ENCODE peak calls at places on chromosomes 1 and 21, in four cellular contexts. J is MM.1S, B is neural progenitor cell, S is IMR-90. I is an unnamed sample.

GRCh38 chr21:34037446-34037845 is 35.9 kb upstream of the MRPS6 start:
- DNase-seq in J (no peak), B (no peak), S (peak), I (no peak)

GRCh38 chr1:14516974-14517812 is 81.3 kb upstream of the KAZN start:
- DNase-seq in J (no peak), B (no peak), S (peak), I (no peak)

GRCh38 chr1:212648431-212648830 is 39.9 kb downstream of the ATF3 start:
- DNase-seq in B (no peak), J (no peak), S (peak), I (no peak)

GRCh38 chr1:233998926-233999325 is 94.5 kb downstream of the SLC35F3 start:
- DNase-seq in S (no peak), B (peak), J (no peak), I (no peak)

GRCh38 chr1:80498673-80499072 is 1302.1 kb upstream of the ADGRL2 start:
- DNase-seq in B (no peak), S (no peak), J (no peak), I (no peak)

GRCh38 chr1:53369761-53370160 is 41.9 kb upstream of the LRP8 start:
- DNase-seq in J (no peak), S (no peak), B (no peak), I (peak)

GRCh38 chr1:83682132-83682531 is 316.8 kb downstream of the TTLL7 start:
- DNase-seq in J (no peak), S (no peak), B (no peak), I (no peak)

GRCh38 chr1:201361652-201362504 is 15.6 kb downstream of the TNNT2 start:
- DNase-seq in B (peak), S (peak), J (peak), I (peak)

GRCh38 chr1:110390096-110390495 is 730 bp downstream of the SLC16A4 start:
- DNase-seq in B (peak), S (peak), J (no peak), I (peak)

GRCh38 chr1:117654485-117655219 is 48.8 kb downstream of the TENT5C start:
- DNase-seq in J (peak), B (no peak), S (no peak), I (no peak)

GRCh38 chr1:226986496-226987178 is 46.5 kb downstream of the COQ8A start:
- DNase-seq in B (no peak), J (no peak), S (no peak), I (peak)

GRCh38 chr1:89607888-89608626 is 24.9 kb upstream of the LRRC8C start:
- DNase-seq in J (no peak), B (no peak), S (peak), I (no peak)

GRCh38 chr1:38690790-38691189 is 168.8 kb downstream of the RRAGC start:
- DNase-seq in B (no peak), S (peak), J (no peak), I (no peak)

GRCh38 chr1:38818706-38819439 is 40.7 kb downstream of the RRAGC start:
- DNase-seq in J (no peak), S (no peak), B (no peak), I (no peak)

GRCh38 chr1:167819849-167820683 is 93.9 kb downstream of the ADCY10 start:
- DNase-seq in B (peak), S (peak), J (peak), I (peak)

GRCh38 chr1:184297244-184297750 is 89.5 kb upstream of the C1orf21 start:
- DNase-seq in B (no peak), J (no peak), S (no peak), I (no peak)

GRCh38 chr1:228089520-228090380 is 7.2 kb downstream of the ARF1 start:
- DNase-seq in J (no peak), S (no peak), B (no peak), I (peak)

GRCh38 chr1:209672705-209673630 is 2.2 kb upstream of the G0S2 start:
- DNase-seq in S (no peak), B (no peak), J (peak), I (no peak)

GRCh38 chr1:16973215-16973614 is 7.2 kb downstream of the MFAP2 start:
- DNase-seq in J (no peak), B (no peak), S (no peak), I (no peak)

GRCh38 chr1:203273206-203273868 is 32.0 kb upstream of the BTG2 start:
- DNase-seq in B (peak), S (peak), J (peak), I (peak)

GRCh38 chr21:39176312-39176711 is 6.9 kb downstream of the PSMG1 start:
- DNase-seq in B (no peak), J (no peak), S (peak), I (no peak)

GRCh38 chr1:108007070-108007469 is 42.1 kb upstream of the VAV3 start:
- DNase-seq in S (no peak), J (no peak), B (no peak), I (no peak)

GRCh38 chr1:152836881-152837280 is 5.8 kb upstream of the LCE6A start:
- DNase-seq in S (no peak), J (no peak), B (no peak), I (no peak)

GRCh38 chr21:38236232-38236631 is 20.6 kb upstream of the KCNJ15 start:
- DNase-seq in B (no peak), S (no peak), J (peak), I (no peak)

GRCh38 chr1:202505356-202505755 is 156.9 kb downstream of the PPP1R12B start:
- DNase-seq in B (peak), J (no peak), S (peak), I (no peak)

GRCh38 chr21:42439284-42440186 is 35.8 kb downstream of the UBASH3A start:
- DNase-seq in J (no peak), B (no peak), S (no peak), I (peak)

GRCh38 chr1:63624911-63625310 is 31.7 kb downstream of the PGM1 start:
- DNase-seq in B (no peak), S (no peak), J (no peak), I (no peak)

GRCh38 chr1:204335085-204335484 is 24.6 kb downstream of the PLEKHA6 start:
- DNase-seq in B (no peak), S (no peak), J (no peak), I (no peak)

GRCh38 chr1:109299087-109299983 is 7.5 kb downstream of the MYBPHL start:
- DNase-seq in S (peak), J (no peak), B (no peak), I (no peak)

GRCh38 chr1:33255347-33256311 is 663 bp upstream of the ZNF362 start:
- DNase-seq in J (peak), S (peak), B (peak), I (peak)

GRCh38 chr1:46315669-46316403 is 12.3 kb downstream of the UQCRH start:
- DNase-seq in J (no peak), B (no peak), S (peak), I (no peak)

GRCh38 chr1:16677552-16678423 is 11.0 kb upstream of the RNU1-3 start:
- DNase-seq in S (peak), B (peak), J (peak), I (peak)

GRCh38 chr1:212483154-212483505 is 50.4 kb downstream of the NENF start:
- DNase-seq in J (no peak), S (no peak), B (no peak), I (no peak)

GRCh38 chr1:234926574-234927311 is 201.9 kb downstream of the TOMM20 start:
- DNase-seq in S (no peak), B (no peak), J (peak), I (no peak)

GRCh38 chr1:103162360-103162759 is 54.0 kb upstream of the COL11A1 start:
- DNase-seq in B (no peak), S (no peak), J (no peak), I (no peak)

GRCh38 chr1:184905601-184906322 is 68.5 kb downstream of the NIBAN1 start:
- DNase-seq in B (no peak), J (no peak), S (no peak), I (no peak)

GRCh38 chr1:67648582-67649326 is 36.2 kb upstream of the GADD45A start:
- DNase-seq in S (no peak), J (no peak), B (no peak), I (no peak)

GRCh38 chr1:35845766-35846165 is 37.2 kb upstream of the AGO1 start:
- DNase-seq in B (no peak), S (peak), J (no peak), I (no peak)

GRCh38 chr1:29341936-29342335 is 105.6 kb downstream of the PTPRU start:
- DNase-seq in J (no peak), B (no peak), S (no peak), I (no peak)

GRCh38 chr1:27003745-27004470 is 8.7 kb downstream of the TENT5B start:
- DNase-seq in S (no peak), B (no peak), J (no peak), I (no peak)
- H3K9ac ChIP-seq in S (no peak), B (no peak), J (no peak), I (peak)

DNA sequence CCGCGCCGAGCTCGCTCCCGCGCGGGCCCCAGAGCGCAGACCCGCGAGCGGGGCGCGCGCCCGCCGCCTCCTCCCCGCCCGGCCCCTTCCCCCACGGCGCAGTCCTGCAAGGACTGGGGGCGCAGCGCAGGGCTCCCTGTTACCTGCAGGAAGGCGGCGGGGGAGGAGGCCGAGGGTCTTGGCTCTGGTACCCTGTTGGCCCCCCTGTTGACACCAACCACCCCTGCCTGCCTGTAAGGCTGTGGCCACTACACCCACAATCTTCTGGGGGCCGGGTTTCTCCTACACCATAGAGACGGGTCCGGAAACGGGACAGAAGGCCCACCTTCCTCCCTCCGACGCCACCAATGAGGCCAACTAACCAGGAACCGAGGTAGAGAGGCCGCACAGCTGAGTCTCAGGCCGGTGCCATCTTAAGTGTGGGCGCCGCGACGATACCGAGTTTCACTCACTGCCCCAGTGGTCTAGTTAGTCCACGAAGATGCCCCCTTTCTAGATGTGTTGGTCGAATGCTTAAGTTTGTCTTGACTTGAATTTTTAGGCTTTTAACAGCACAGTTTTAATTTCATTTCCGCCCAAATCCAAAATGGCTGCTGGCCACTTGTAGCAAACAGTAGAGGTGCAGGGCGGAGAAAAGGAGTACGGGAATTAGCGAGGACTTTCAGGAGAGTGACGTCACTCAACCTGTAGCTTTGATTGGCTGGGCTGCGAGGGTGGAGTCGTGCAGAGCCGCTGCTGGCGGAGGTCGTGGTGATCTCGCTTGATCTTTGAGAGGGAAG is at the start of gene SCYL3:
- DNase-seq in B (peak), S (peak), J (peak), I (peak)
- H3K27ac ChIP-seq in B (peak), S (peak), J (peak), I (peak)

DNA sequence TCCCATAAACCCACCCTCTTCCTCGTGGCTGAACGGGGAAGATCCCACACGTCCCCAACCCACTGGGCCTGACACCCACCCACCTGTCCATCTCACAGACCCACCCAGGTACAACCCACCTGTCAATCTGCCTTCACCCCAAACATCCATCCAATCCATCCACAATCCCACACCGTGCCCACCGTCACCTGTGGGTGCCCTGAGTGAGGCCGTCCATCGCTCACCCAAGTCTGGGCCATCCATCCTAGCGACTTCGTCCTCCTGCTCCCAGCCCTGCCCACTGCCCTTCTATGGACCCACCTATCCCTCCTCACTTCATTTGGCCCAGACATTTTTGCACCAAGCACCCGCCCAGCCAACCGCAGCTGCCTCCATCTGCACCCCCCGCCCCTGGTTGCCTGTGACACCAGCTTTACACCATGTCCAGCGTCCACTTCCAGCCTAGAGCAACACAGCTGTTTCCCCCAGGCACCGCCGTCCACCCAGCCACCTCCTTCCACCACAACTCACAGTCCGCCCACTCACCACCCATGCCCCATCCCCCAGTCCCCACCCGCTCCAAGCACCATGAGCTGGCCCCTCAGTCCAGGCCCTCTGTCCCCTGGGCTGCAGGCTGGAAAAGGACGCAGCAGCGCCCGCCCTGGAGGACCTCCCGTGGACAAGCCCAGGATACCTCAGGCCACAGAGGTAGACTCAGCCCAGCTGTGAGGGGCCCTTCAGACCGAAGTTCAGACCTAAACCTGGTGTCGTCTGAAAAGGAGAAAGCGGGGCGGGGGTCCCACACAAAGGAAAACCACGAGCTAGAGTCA is 7.7 kb downstream of the TTLL10 start:
- DNase-seq in B (peak), S (no peak), J (no peak), I (peak)
- H3K9ac ChIP-seq in B (no peak), S (no peak), J (no peak), I (no peak)

GRCh38 chr1:94096797-94097549 is 24.0 kb downstream of the ABCA4 start:
- DNase-seq in S (peak), B (no peak), J (no peak), I (no peak)
- H3K27ac ChIP-seq in S (peak), B (no peak), J (no peak), I (no peak)

DNA sequence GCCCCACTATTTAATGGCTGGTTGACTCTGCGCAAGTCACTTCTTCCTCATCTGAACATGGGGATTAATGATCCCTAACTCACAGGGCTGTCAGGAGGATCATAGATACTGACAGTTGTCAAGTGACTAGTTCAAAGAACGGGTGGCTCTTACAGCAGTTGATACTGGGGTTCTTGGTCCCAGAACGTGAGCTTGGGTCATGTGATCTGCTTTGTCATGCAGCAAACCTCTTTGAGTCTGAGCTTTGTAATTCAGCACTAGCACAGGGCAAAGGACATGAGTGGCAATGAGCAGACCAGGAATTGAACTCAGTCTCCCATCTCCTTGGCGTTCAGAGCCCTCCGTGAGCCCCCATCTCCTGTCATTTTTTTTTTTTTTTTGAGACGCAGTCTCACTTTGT is 64.4 kb downstream of the TRABD2B start:
- DNase-seq in S (no peak), J (no peak), B (no peak), I (no peak)
- H3K9ac ChIP-seq in S (no peak), J (no peak), B (no peak), I (no peak)